ENCODE peak calls at places on chromosomes 11 and 22, in six cellular contexts. One of them, this sample, is unnamed.
A peak's percentile ranks its signal among the peaks of the same experiment; 100 is the strongest.

GRCh38 chr11:118051611-118052461 is 25.0 kb upstream of the TMPRSS4 start:
- DNase-seq in GM12878: peak; percentile 23
- DNase-seq in stimulated activated CD4-positive, alpha-beta T cell treated with anti-CD3 and anti-CD28 coated beads, Interleukin-15, amount 100 ng/mL, for 24 hours: peak; percentile 69
- DNase-seq in stimulated activated CD8-positive, alpha-beta memory T cell treated with anti-CD3 and anti-CD28 coated beads, Interleukin-7, amount 100 ng/mL, for 1 hour: peak; percentile 18
- DNase-seq in left colon: no peak
- DNase-seq in GM12864: peak; percentile 27
- DNase-seq in this sample: peak; percentile 30

GRCh38 chr11:44855138-44855849 is 95.4 kb downstream of the TP53I11 start:
- DNase-seq in GM12878: no peak
- DNase-seq in stimulated activated CD4-positive, alpha-beta T cell treated with anti-CD3 and anti-CD28 coated beads, Interleukin-15, amount 100 ng/mL, for 24 hours: peak; percentile 56
- DNase-seq in stimulated activated CD8-positive, alpha-beta memory T cell treated with anti-CD3 and anti-CD28 coated beads, Interleukin-7, amount 100 ng/mL, for 1 hour: no peak
- DNase-seq in left colon: no peak
- DNase-seq in GM12864: no peak
- DNase-seq in this sample: no peak

GRCh38 chr11:78228467-78228866 is 39.7 kb downstream of the USP35 start:
- DNase-seq in GM12878: peak; percentile 51
- DNase-seq in stimulated activated CD4-positive, alpha-beta T cell treated with anti-CD3 and anti-CD28 coated beads, Interleukin-15, amount 100 ng/mL, for 24 hours: no peak
- DNase-seq in stimulated activated CD8-positive, alpha-beta memory T cell treated with anti-CD3 and anti-CD28 coated beads, Interleukin-7, amount 100 ng/mL, for 1 hour: no peak
- DNase-seq in left colon: no peak
- DNase-seq in GM12864: peak; percentile 54
- DNase-seq in this sample: peak; percentile 74

GRCh38 chr11:134445601-134446325 is 33.7 kb upstream of the B3GAT1 start:
- DNase-seq in GM12878: no peak
- DNase-seq in stimulated activated CD4-positive, alpha-beta T cell treated with anti-CD3 and anti-CD28 coated beads, Interleukin-15, amount 100 ng/mL, for 24 hours: no peak
- DNase-seq in stimulated activated CD8-positive, alpha-beta memory T cell treated with anti-CD3 and anti-CD28 coated beads, Interleukin-7, amount 100 ng/mL, for 1 hour: no peak
- DNase-seq in left colon: no peak
- DNase-seq in GM12864: no peak
- DNase-seq in this sample: no peak

GRCh38 chr11:104782377-104782754 is 115.9 kb downstream of the CASP12 start:
- DNase-seq in GM12878: no peak
- DNase-seq in stimulated activated CD4-positive, alpha-beta T cell treated with anti-CD3 and anti-CD28 coated beads, Interleukin-15, amount 100 ng/mL, for 24 hours: no peak
- DNase-seq in stimulated activated CD8-positive, alpha-beta memory T cell treated with anti-CD3 and anti-CD28 coated beads, Interleukin-7, amount 100 ng/mL, for 1 hour: no peak
- DNase-seq in left colon: no peak
- DNase-seq in GM12864: no peak
- DNase-seq in this sample: no peak

GRCh38 chr22:49554296-49554625 is 273.4 kb downstream of the BRD1 start:
- DNase-seq in GM12878: no peak
- DNase-seq in stimulated activated CD4-positive, alpha-beta T cell treated with anti-CD3 and anti-CD28 coated beads, Interleukin-15, amount 100 ng/mL, for 24 hours: no peak
- DNase-seq in stimulated activated CD8-positive, alpha-beta memory T cell treated with anti-CD3 and anti-CD28 coated beads, Interleukin-7, amount 100 ng/mL, for 1 hour: no peak
- DNase-seq in left colon: no peak
- DNase-seq in GM12864: no peak
- DNase-seq in this sample: no peak

GRCh38 chr11:23310276-23310675 is 450.0 kb upstream of the CCDC179 start:
- DNase-seq in GM12878: no peak
- DNase-seq in stimulated activated CD4-positive, alpha-beta T cell treated with anti-CD3 and anti-CD28 coated beads, Interleukin-15, amount 100 ng/mL, for 24 hours: no peak
- DNase-seq in stimulated activated CD8-positive, alpha-beta memory T cell treated with anti-CD3 and anti-CD28 coated beads, Interleukin-7, amount 100 ng/mL, for 1 hour: no peak
- DNase-seq in left colon: no peak
- DNase-seq in GM12864: no peak
- DNase-seq in this sample: no peak

GRCh38 chr11:102983491-102983890 is 28.0 kb upstream of the MMP13 start:
- DNase-seq in GM12878: no peak
- DNase-seq in stimulated activated CD4-positive, alpha-beta T cell treated with anti-CD3 and anti-CD28 coated beads, Interleukin-15, amount 100 ng/mL, for 24 hours: no peak
- DNase-seq in stimulated activated CD8-positive, alpha-beta memory T cell treated with anti-CD3 and anti-CD28 coated beads, Interleukin-7, amount 100 ng/mL, for 1 hour: no peak
- DNase-seq in left colon: no peak
- DNase-seq in GM12864: no peak
- DNase-seq in this sample: no peak

GRCh38 chr11:1224109-1224485 is 1.2 kb downstream of the MUC5B start:
- DNase-seq in GM12878: no peak
- DNase-seq in stimulated activated CD4-positive, alpha-beta T cell treated with anti-CD3 and anti-CD28 coated beads, Interleukin-15, amount 100 ng/mL, for 24 hours: no peak
- DNase-seq in stimulated activated CD8-positive, alpha-beta memory T cell treated with anti-CD3 and anti-CD28 coated beads, Interleukin-7, amount 100 ng/mL, for 1 hour: no peak
- DNase-seq in left colon: no peak
- DNase-seq in GM12864: no peak
- DNase-seq in this sample: no peak

GRCh38 chr22:25159028-25159427 is 40.6 kb upstream of the CRYBB3 start:
- DNase-seq in GM12878: no peak
- DNase-seq in stimulated activated CD4-positive, alpha-beta T cell treated with anti-CD3 and anti-CD28 coated beads, Interleukin-15, amount 100 ng/mL, for 24 hours: no peak
- DNase-seq in stimulated activated CD8-positive, alpha-beta memory T cell treated with anti-CD3 and anti-CD28 coated beads, Interleukin-7, amount 100 ng/mL, for 1 hour: no peak
- DNase-seq in left colon: no peak
- DNase-seq in GM12864: no peak
- DNase-seq in this sample: no peak

GRCh38 chr11:64725601-64726139 is 2.7 kb upstream of the NRXN2 start:
- DNase-seq in GM12878: no peak
- DNase-seq in stimulated activated CD4-positive, alpha-beta T cell treated with anti-CD3 and anti-CD28 coated beads, Interleukin-15, amount 100 ng/mL, for 24 hours: no peak
- DNase-seq in stimulated activated CD8-positive, alpha-beta memory T cell treated with anti-CD3 and anti-CD28 coated beads, Interleukin-7, amount 100 ng/mL, for 1 hour: no peak
- DNase-seq in left colon: no peak
- DNase-seq in GM12864: no peak
- DNase-seq in this sample: no peak

GRCh38 chr11:2105536-2105935 is 33.7 kb downstream of the IGF2 start:
- DNase-seq in GM12878: no peak
- DNase-seq in stimulated activated CD4-positive, alpha-beta T cell treated with anti-CD3 and anti-CD28 coated beads, Interleukin-15, amount 100 ng/mL, for 24 hours: no peak
- DNase-seq in stimulated activated CD8-positive, alpha-beta memory T cell treated with anti-CD3 and anti-CD28 coated beads, Interleukin-7, amount 100 ng/mL, for 1 hour: no peak
- DNase-seq in left colon: no peak
- DNase-seq in GM12864: no peak
- DNase-seq in this sample: no peak

GRCh38 chr11:107102692-107103463 is 84.6 kb upstream of the GUCY1A2 start:
- DNase-seq in GM12878: no peak
- DNase-seq in stimulated activated CD4-positive, alpha-beta T cell treated with anti-CD3 and anti-CD28 coated beads, Interleukin-15, amount 100 ng/mL, for 24 hours: no peak
- DNase-seq in stimulated activated CD8-positive, alpha-beta memory T cell treated with anti-CD3 and anti-CD28 coated beads, Interleukin-7, amount 100 ng/mL, for 1 hour: no peak
- DNase-seq in left colon: no peak
- DNase-seq in GM12864: no peak
- DNase-seq in this sample: no peak

GRCh38 chr11:102268083-102268984 is 49.0 kb upstream of the BIRC3 start:
- DNase-seq in GM12878: peak; percentile 17
- DNase-seq in stimulated activated CD4-positive, alpha-beta T cell treated with anti-CD3 and anti-CD28 coated beads, Interleukin-15, amount 100 ng/mL, for 24 hours: peak; percentile 83
- DNase-seq in stimulated activated CD8-positive, alpha-beta memory T cell treated with anti-CD3 and anti-CD28 coated beads, Interleukin-7, amount 100 ng/mL, for 1 hour: peak; percentile 40
- DNase-seq in left colon: peak; percentile 93
- DNase-seq in GM12864: peak; percentile 16
- DNase-seq in this sample: peak; percentile 92

GRCh38 chr11:72012897-72013721 is 14.4 kb downstream of the IL18BP start:
- DNase-seq in GM12878: no peak
- DNase-seq in stimulated activated CD4-positive, alpha-beta T cell treated with anti-CD3 and anti-CD28 coated beads, Interleukin-15, amount 100 ng/mL, for 24 hours: no peak
- DNase-seq in stimulated activated CD8-positive, alpha-beta memory T cell treated with anti-CD3 and anti-CD28 coated beads, Interleukin-7, amount 100 ng/mL, for 1 hour: no peak
- DNase-seq in left colon: no peak
- DNase-seq in GM12864: no peak
- DNase-seq in this sample: no peak

GRCh38 chr11:2706321-2706720 is 6.5 kb upstream of the KCNQ1OT1 start:
- DNase-seq in GM12878: no peak
- DNase-seq in stimulated activated CD4-positive, alpha-beta T cell treated with anti-CD3 and anti-CD28 coated beads, Interleukin-15, amount 100 ng/mL, for 24 hours: no peak
- DNase-seq in stimulated activated CD8-positive, alpha-beta memory T cell treated with anti-CD3 and anti-CD28 coated beads, Interleukin-7, amount 100 ng/mL, for 1 hour: no peak
- DNase-seq in left colon: no peak
- DNase-seq in GM12864: no peak
- DNase-seq in this sample: no peak

GRCh38 chr11:119094816-119095065 is 6.9 kb downstream of the DPAGT1 start:
- DNase-seq in GM12878: no peak
- DNase-seq in stimulated activated CD4-positive, alpha-beta T cell treated with anti-CD3 and anti-CD28 coated beads, Interleukin-15, amount 100 ng/mL, for 24 hours: no peak
- DNase-seq in stimulated activated CD8-positive, alpha-beta memory T cell treated with anti-CD3 and anti-CD28 coated beads, Interleukin-7, amount 100 ng/mL, for 1 hour: no peak
- DNase-seq in left colon: peak; percentile 88
- DNase-seq in GM12864: no peak
- DNase-seq in this sample: peak; percentile 68

GRCh38 chr11:110148775-110149744 is 55.9 kb downstream of the ZC3H12C start:
- DNase-seq in GM12878: no peak
- DNase-seq in stimulated activated CD4-positive, alpha-beta T cell treated with anti-CD3 and anti-CD28 coated beads, Interleukin-15, amount 100 ng/mL, for 24 hours: no peak
- DNase-seq in stimulated activated CD8-positive, alpha-beta memory T cell treated with anti-CD3 and anti-CD28 coated beads, Interleukin-7, amount 100 ng/mL, for 1 hour: no peak
- DNase-seq in left colon: no peak
- DNase-seq in GM12864: no peak
- DNase-seq in this sample: no peak

GRCh38 chr11:123069878-123070821 is 8.2 kb upstream of the HSPA8 start:
- DNase-seq in GM12878: no peak
- DNase-seq in stimulated activated CD4-positive, alpha-beta T cell treated with anti-CD3 and anti-CD28 coated beads, Interleukin-15, amount 100 ng/mL, for 24 hours: no peak
- DNase-seq in stimulated activated CD8-positive, alpha-beta memory T cell treated with anti-CD3 and anti-CD28 coated beads, Interleukin-7, amount 100 ng/mL, for 1 hour: no peak
- DNase-seq in left colon: no peak
- DNase-seq in GM12864: no peak
- DNase-seq in this sample: peak; percentile 55

GRCh38 chr11:44208976-44209603 is 100.8 kb downstream of the ALX4 start:
- DNase-seq in GM12878: no peak
- DNase-seq in stimulated activated CD4-positive, alpha-beta T cell treated with anti-CD3 and anti-CD28 coated beads, Interleukin-15, amount 100 ng/mL, for 24 hours: no peak
- DNase-seq in stimulated activated CD8-positive, alpha-beta memory T cell treated with anti-CD3 and anti-CD28 coated beads, Interleukin-7, amount 100 ng/mL, for 1 hour: no peak
- DNase-seq in left colon: no peak
- DNase-seq in GM12864: no peak
- DNase-seq in this sample: no peak

GRCh38 chr11:9180784-9181183 is 84.4 kb downstream of the DENND5A start:
- DNase-seq in GM12878: no peak
- DNase-seq in stimulated activated CD4-positive, alpha-beta T cell treated with anti-CD3 and anti-CD28 coated beads, Interleukin-15, amount 100 ng/mL, for 24 hours: no peak
- DNase-seq in stimulated activated CD8-positive, alpha-beta memory T cell treated with anti-CD3 and anti-CD28 coated beads, Interleukin-7, amount 100 ng/mL, for 1 hour: no peak
- DNase-seq in left colon: no peak
- DNase-seq in GM12864: no peak
- DNase-seq in this sample: no peak

GRCh38 chr22:25475554-25476022 is 88.9 kb upstream of the GRK3 start:
- DNase-seq in GM12878: no peak
- DNase-seq in stimulated activated CD4-positive, alpha-beta T cell treated with anti-CD3 and anti-CD28 coated beads, Interleukin-15, amount 100 ng/mL, for 24 hours: no peak
- DNase-seq in stimulated activated CD8-positive, alpha-beta memory T cell treated with anti-CD3 and anti-CD28 coated beads, Interleukin-7, amount 100 ng/mL, for 1 hour: no peak
- DNase-seq in left colon: no peak
- DNase-seq in GM12864: no peak
- DNase-seq in this sample: no peak

GRCh38 chr22:39298194-39298987 is 21.0 kb downstream of the RPL3 start:
- DNase-seq in GM12878: no peak
- DNase-seq in stimulated activated CD4-positive, alpha-beta T cell treated with anti-CD3 and anti-CD28 coated beads, Interleukin-15, amount 100 ng/mL, for 24 hours: no peak
- DNase-seq in stimulated activated CD8-positive, alpha-beta memory T cell treated with anti-CD3 and anti-CD28 coated beads, Interleukin-7, amount 100 ng/mL, for 1 hour: no peak
- DNase-seq in left colon: no peak
- DNase-seq in GM12864: no peak
- DNase-seq in this sample: no peak

GRCh38 chr22:42651134-42651533 is 1.9 kb upstream of the CYB5R3 start:
- DNase-seq in GM12878: no peak
- DNase-seq in stimulated activated CD4-positive, alpha-beta T cell treated with anti-CD3 and anti-CD28 coated beads, Interleukin-15, amount 100 ng/mL, for 24 hours: no peak
- DNase-seq in stimulated activated CD8-positive, alpha-beta memory T cell treated with anti-CD3 and anti-CD28 coated beads, Interleukin-7, amount 100 ng/mL, for 1 hour: no peak
- DNase-seq in left colon: no peak
- DNase-seq in GM12864: no peak
- DNase-seq in this sample: no peak

GRCh38 chr11:255176-255575 is 18.4 kb downstream of the PSMD13 start:
- DNase-seq in GM12878: no peak
- DNase-seq in stimulated activated CD4-positive, alpha-beta T cell treated with anti-CD3 and anti-CD28 coated beads, Interleukin-15, amount 100 ng/mL, for 24 hours: no peak
- DNase-seq in stimulated activated CD8-positive, alpha-beta memory T cell treated with anti-CD3 and anti-CD28 coated beads, Interleukin-7, amount 100 ng/mL, for 1 hour: no peak
- DNase-seq in left colon: no peak
- DNase-seq in GM12864: no peak
- DNase-seq in this sample: no peak

GRCh38 chr11:46455816-46456215 is 64.2 kb upstream of the CHRM4 start:
- DNase-seq in GM12878: no peak
- DNase-seq in stimulated activated CD4-positive, alpha-beta T cell treated with anti-CD3 and anti-CD28 coated beads, Interleukin-15, amount 100 ng/mL, for 24 hours: no peak
- DNase-seq in stimulated activated CD8-positive, alpha-beta memory T cell treated with anti-CD3 and anti-CD28 coated beads, Interleukin-7, amount 100 ng/mL, for 1 hour: no peak
- DNase-seq in left colon: no peak
- DNase-seq in GM12864: no peak
- DNase-seq in this sample: no peak

GRCh38 chr22:24442352-24442744 is 14.9 kb downstream of the ADORA2A start:
- DNase-seq in GM12878: no peak
- DNase-seq in stimulated activated CD4-positive, alpha-beta T cell treated with anti-CD3 and anti-CD28 coated beads, Interleukin-15, amount 100 ng/mL, for 24 hours: no peak
- DNase-seq in stimulated activated CD8-positive, alpha-beta memory T cell treated with anti-CD3 and anti-CD28 coated beads, Interleukin-7, amount 100 ng/mL, for 1 hour: no peak
- DNase-seq in left colon: no peak
- DNase-seq in GM12864: no peak
- DNase-seq in this sample: no peak

GRCh38 chr22:20571531-20572007 is 64.2 kb downstream of the MED15 start:
- DNase-seq in GM12878: no peak
- DNase-seq in stimulated activated CD4-positive, alpha-beta T cell treated with anti-CD3 and anti-CD28 coated beads, Interleukin-15, amount 100 ng/mL, for 24 hours: peak; percentile 75
- DNase-seq in stimulated activated CD8-positive, alpha-beta memory T cell treated with anti-CD3 and anti-CD28 coated beads, Interleukin-7, amount 100 ng/mL, for 1 hour: no peak
- DNase-seq in left colon: peak; percentile 28
- DNase-seq in GM12864: no peak
- DNase-seq in this sample: peak; percentile 39

GRCh38 chr22:38799265-38800002 is 5.5 kb upstream of the DNAL4 start:
- DNase-seq in GM12878: no peak
- DNase-seq in stimulated activated CD4-positive, alpha-beta T cell treated with anti-CD3 and anti-CD28 coated beads, Interleukin-15, amount 100 ng/mL, for 24 hours: no peak
- DNase-seq in stimulated activated CD8-positive, alpha-beta memory T cell treated with anti-CD3 and anti-CD28 coated beads, Interleukin-7, amount 100 ng/mL, for 1 hour: no peak
- DNase-seq in left colon: no peak
- DNase-seq in GM12864: no peak
- DNase-seq in this sample: no peak

GRCh38 chr11:80815752-80816453 is 1375.1 kb upstream of the TENM4 start:
- DNase-seq in GM12878: peak; percentile 69
- DNase-seq in stimulated activated CD4-positive, alpha-beta T cell treated with anti-CD3 and anti-CD28 coated beads, Interleukin-15, amount 100 ng/mL, for 24 hours: no peak
- DNase-seq in stimulated activated CD8-positive, alpha-beta memory T cell treated with anti-CD3 and anti-CD28 coated beads, Interleukin-7, amount 100 ng/mL, for 1 hour: no peak
- DNase-seq in left colon: no peak
- DNase-seq in GM12864: peak; percentile 53
- DNase-seq in this sample: peak; percentile 48

This sample was measured in MM.1S.